ENCODE peak calls at places on chromosomes 2 and 18, in ten cellular contexts. K, Q, I, O, M, J, W, S, Z and E are unnamed samples.

GRCh38 chr2:7570247-7570646 is 653.0 kb downstream of the RNF144A start:
- DNase-seq in K (no peak), Q (no peak), I (no peak), O (no peak), M (no peak), J (no peak), W (no peak), S (no peak), Z (no peak), E (no peak)

GRCh38 chr2:232949016-232949415 is 64.0 kb downstream of the NGEF start:
- DNase-seq in K (no peak), Q (no peak), I (no peak), O (no peak), M (no peak), J (no peak), W (no peak), S (no peak), Z (no peak), E (no peak)

GRCh38 chr18:10057808-10058791 is 144.3 kb downstream of the VAPA start:
- DNase-seq in K (peak; percentile 13), Q (no peak), I (no peak), O (no peak), M (no peak), J (peak; percentile 77), W (peak; percentile 44), S (no peak), Z (no peak), E (peak; percentile 34)

GRCh38 chr2:132669854-132670103 is 226 bp downstream of the LYPD1 start:
- DNase-seq in K (no peak), Q (no peak), I (peak; percentile 67), O (no peak), M (no peak), J (no peak), W (peak; percentile 53), S (no peak), Z (no peak), E (no peak)

GRCh38 chr2:118202707-118203303 is 114.5 kb downstream of the INSIG2 start:
- DNase-seq in K (peak; percentile 45), Q (peak; percentile 35), I (peak; percentile 75), O (no peak), M (peak; percentile 4), J (peak; percentile 42), W (peak; percentile 80), S (no peak), Z (peak; percentile 25), E (peak; percentile 58)

GRCh38 chr2:40606862-40607261 is 155.0 kb upstream of the SLC8A1 start:
- DNase-seq in K (peak; percentile 17), Q (no peak), I (no peak), O (no peak), M (no peak), J (peak; percentile 74), W (peak; percentile 63), S (no peak), Z (no peak), E (no peak)

GRCh38 chr2:219476605-219477578 is 21.8 kb upstream of the GMPPA start:
- DNase-seq in K (no peak), Q (no peak), I (no peak), O (no peak), M (no peak), J (no peak), W (no peak), S (no peak), Z (no peak), E (no peak)

GRCh38 chr2:236976271-236977120 is 109.2 kb upstream of the COPS8 start:
- DNase-seq in K (no peak), Q (no peak), I (no peak), O (no peak), M (no peak), J (no peak), W (no peak), S (no peak), Z (no peak), E (no peak)

GRCh38 chr2:217289153-217289908 is 429.5 kb upstream of the TNP1 start:
- DNase-seq in K (no peak), Q (no peak), I (no peak), O (no peak), M (no peak), J (no peak), W (no peak), S (no peak), Z (no peak), E (no peak)

GRCh38 chr2:176641436-176641835 is 372.2 kb downstream of the MTX2 start:
- DNase-seq in K (no peak), Q (no peak), I (no peak), O (no peak), M (no peak), J (no peak), W (no peak), S (no peak), Z (no peak), E (no peak)

GRCh38 chr2:174342600-174343342 is 8.0 kb downstream of the SP9 start:
- DNase-seq in K (no peak), Q (no peak), I (no peak), O (no peak), M (no peak), J (no peak), W (no peak), S (no peak), Z (no peak), E (no peak)